ENCODE peak calls at places on chromosomes 12 and 14, in five cellular contexts. R is HepG2, K is HCT116, C is K562, T is H9. W is an unnamed sample.

GRCh38 chr14:93132472-93133065 is 16.8 kb upstream of the ITPK1 start:
- DNase-seq in R (peak), T (peak), C (peak), K (no peak), W (peak)

GRCh38 chr12:120230326-120230973 is 29.5 kb upstream of the RPLP0 start:
- DNase-seq in K (peak), R (peak), C (peak), T (peak), W (peak)

GRCh38 chr12:104549820-104550480 is 93.2 kb downstream of the CHST11 start:
- DNase-seq in R (no peak), C (no peak), K (peak), T (no peak), W (no peak)

GRCh38 chr12:530308-530707 is 70.6 kb downstream of the B4GALNT3 start:
- DNase-seq in C (no peak), K (no peak), R (no peak), T (no peak), W (no peak)

GRCh38 chr12:108568653-108569154 is 6.3 kb downstream of the ISCU start:
- DNase-seq in T (no peak), C (no peak), K (no peak), R (no peak), W (peak)

GRCh38 chr12:69070319-69071090 is 137.5 kb upstream of the CPM start:
- DNase-seq in T (peak), C (peak), K (peak), R (peak), W (peak)

GRCh38 chr12:60421741-60422140 is 825.9 kb downstream of the SLC16A7 start:
- DNase-seq in K (no peak), C (no peak), T (no peak), R (no peak), W (no peak)

GRCh38 chr12:30769802-30770201 is 15.1 kb upstream of the CAPRIN2 start:
- DNase-seq in K (no peak), T (no peak), C (no peak), R (no peak), W (no peak)

GRCh38 chr14:38022775-38023174 is 184.9 kb upstream of the SSTR1 start:
- DNase-seq in K (no peak), R (no peak), T (no peak), C (no peak), W (no peak)

GRCh38 chr12:25883026-25883928 is 75.2 kb upstream of the RASSF8 start:
- DNase-seq in C (no peak), K (no peak), R (no peak), T (no peak), W (no peak)

GRCh38 chr14:68530443-68530842 is 262.4 kb downstream of the ZFP36L1 start:
- DNase-seq in R (no peak), K (no peak), C (no peak), T (no peak), W (no peak)

GRCh38 chr14:67618617-67619063 is 1.1 kb upstream of the ARG2 start:
- DNase-seq in C (peak), T (no peak), R (peak), K (no peak), W (peak)

GRCh38 chr14:68627050-68627867 is 165.6 kb downstream of the ZFP36L1 start:
- DNase-seq in C (no peak), K (no peak), T (no peak), R (peak), W (peak)

GRCh38 chr12:65204886-65205525 is 35.6 kb downstream of the LEMD3 start:
- DNase-seq in C (no peak), T (no peak), K (no peak), R (no peak), W (no peak)

GRCh38 chr14:65847065-65847847 is 434.7 kb downstream of the FUT8 start:
- DNase-seq in T (no peak), K (no peak), R (no peak), C (no peak), W (peak)

GRCh38 chr14:32039401-32039800 is 37.7 kb upstream of the ARHGAP5 start:
- DNase-seq in K (no peak), R (no peak), T (no peak), C (no peak), W (no peak)

GRCh38 chr12:39157696-39158342 is 252.4 kb upstream of the CPNE8 start:
- DNase-seq in C (no peak), K (no peak), R (no peak), T (no peak), W (no peak)

GRCh38 chr14:50658203-50658602 is 9.9 kb downstream of the SAV1 start:
- DNase-seq in K (no peak), T (no peak), C (no peak), R (no peak), W (no peak)

DNA sequence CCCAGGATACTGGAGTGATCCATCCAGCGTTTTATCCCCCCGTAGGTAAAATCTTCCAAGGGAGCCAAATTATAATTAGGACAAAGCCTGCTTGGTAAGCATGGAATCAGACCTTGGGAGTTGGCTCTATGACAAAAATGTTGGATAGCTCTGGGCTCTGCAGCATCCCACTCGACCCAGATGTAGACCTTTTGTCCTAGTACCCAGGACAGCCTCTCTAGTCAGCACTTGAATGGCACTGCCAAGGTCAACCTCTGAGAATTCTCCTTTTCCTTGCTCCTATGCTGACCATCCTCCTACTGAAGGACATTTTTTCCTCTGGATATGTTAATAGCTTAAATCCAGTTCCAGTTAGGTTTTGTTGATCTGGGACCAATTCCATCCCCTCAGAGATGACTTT is 104.7 kb upstream of the SLC35F4 start:
- DNase-seq in K (no peak), R (no peak), T (no peak), C (no peak), W (no peak)
- TF ChIP-seq CTCF in K (no peak), R (no peak), T (no peak), C (no peak), W (no peak)

DNA sequence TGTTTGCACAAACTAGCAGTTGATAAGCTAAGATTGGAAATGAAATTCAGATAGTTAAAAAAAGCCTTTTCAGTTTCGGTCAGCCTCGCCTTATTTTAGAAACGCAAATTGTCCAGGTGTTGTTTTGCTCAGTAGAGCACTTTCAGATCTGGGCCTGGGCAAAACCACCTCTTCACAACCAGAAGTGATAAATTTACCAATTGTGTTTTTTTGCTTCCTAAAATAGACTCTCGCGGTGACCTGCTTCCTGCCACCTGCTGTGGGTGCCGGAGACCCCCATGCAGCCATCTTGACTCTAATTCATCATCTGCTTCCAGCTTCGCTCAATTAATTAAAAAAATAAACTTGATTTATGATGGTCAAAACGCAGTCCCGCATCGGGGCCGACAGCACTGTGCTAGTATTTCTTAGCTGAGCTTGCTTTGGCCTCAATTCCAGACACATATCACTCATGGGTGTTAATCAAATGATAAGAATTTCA is 335.6 kb downstream of the TMEM121 start:
- DNase-seq in C (no peak), T (no peak), K (no peak), R (no peak), W (no peak)
- H3K9ac ChIP-seq in C (no peak), T (no peak), K (no peak), R (no peak), W (no peak)

GRCh38 chr14:85534435-85534834 is 4.5 kb downstream of the FLRT2 start:
- DNase-seq in C (no peak), R (no peak), K (no peak), T (peak), W (no peak)
- H3K27ac ChIP-seq in C (no peak), R (no peak), K (no peak), T (no peak), W (no peak)

GRCh38 chr12:6471992-6472366 is 1.5 kb upstream of the VAMP1 start:
- DNase-seq in T (no peak), C (no peak), R (no peak), K (no peak), W (no peak)

GRCh38 chr12:6469092-6469491 is 1.4 kb downstream of the VAMP1 start:
- DNase-seq in R (no peak), C (no peak), K (no peak), T (no peak), W (no peak)

GRCh38 chr12:6468283-6468575 is 2.2 kb downstream of the VAMP1 start:
- DNase-seq in K (no peak), C (no peak), T (no peak), R (peak), W (no peak)

GRCh38 chr12:6470375-6471163 is at the start of gene VAMP1:
- DNase-seq in C (peak), T (peak), R (peak), K (peak), W (peak)

DNA sequence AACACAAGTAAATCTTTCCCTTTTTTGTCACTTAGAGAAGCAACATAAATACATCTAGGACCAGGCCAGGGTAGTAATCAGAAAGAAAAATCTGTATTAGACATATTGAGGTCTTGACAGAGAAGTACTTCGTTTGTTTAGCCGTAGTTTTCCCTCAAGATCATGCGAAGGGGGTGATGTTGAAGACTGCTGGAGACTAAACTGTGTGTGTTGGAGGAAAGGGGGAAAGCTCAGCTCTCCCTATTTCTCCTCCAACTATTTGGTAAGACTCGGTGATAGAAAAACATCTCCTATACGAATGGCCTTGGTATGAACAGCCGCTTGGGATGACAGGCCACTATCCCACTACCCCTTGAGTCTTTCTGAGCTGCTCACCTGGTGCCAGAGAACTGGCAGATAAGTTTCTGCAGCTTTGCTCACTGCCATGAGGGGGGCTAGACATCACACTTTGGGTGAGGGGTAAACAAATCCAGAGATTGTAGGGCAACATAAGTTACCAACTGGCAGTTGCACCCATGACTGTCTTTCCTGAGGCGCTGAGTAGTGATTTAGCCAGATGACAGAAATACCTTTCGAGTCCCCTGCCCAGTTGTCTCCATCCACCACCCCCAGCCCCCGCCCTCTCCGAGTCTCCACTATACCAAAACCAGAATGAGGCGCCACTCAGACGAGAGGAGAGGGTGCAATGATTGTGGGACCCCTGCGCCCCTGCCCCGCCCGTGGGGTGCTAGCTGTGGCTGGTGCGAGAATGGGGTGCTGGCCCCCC is 685 bp downstream of the VAMP1 start:
- DNase-seq in C (no peak), R (no peak), T (no peak), K (no peak), W (no peak)
- TF ChIP-seq CTCF in C (no peak), R (no peak), T (no peak), K (no peak), W (no peak)

DNA sequence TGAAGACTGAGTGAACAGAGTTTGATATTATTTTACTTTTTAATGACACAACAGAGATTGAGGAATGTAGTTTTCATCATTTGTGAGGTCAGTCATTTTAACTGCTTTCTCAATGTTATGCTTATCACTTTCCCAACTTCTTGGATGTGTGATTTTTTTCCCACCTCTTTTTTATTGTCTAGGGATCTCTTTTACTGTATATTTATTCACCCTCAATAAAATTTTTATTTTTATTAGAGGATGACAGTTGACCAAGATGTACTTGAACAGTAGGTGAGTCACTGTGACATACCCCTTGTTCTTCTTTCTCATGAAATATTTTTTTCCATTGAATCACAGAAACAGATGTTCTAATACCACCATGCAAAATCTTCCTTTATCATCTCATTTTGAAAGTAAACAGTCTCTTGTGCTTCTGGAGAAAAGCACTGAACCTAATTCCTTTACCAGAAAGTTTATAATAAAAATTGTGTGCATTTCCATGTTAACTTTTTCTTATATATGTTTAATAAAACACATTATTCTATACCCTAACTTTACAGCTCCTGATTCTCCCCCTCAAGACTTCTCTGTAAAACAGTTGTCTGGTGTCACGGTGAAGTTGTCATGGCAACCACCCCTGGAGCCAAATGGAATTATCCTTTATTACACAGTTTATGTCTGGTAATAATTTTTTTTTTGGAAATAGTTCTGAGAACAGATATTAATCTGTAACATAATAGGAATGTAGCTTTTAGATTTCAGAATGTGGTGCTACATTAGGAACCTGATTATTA is 65.9 kb downstream of the PTPRQ start:
- DNase-seq in R (no peak), T (no peak), K (no peak), C (no peak), W (no peak)
- H3K9ac ChIP-seq in R (no peak), T (no peak), K (no peak), C (no peak), W (no peak)

GRCh38 chr12:48768736-48769135 is 20.2 kb downstream of the ADCY6 start:
- DNase-seq in K (no peak), R (no peak), T (no peak), C (no peak), W (no peak)

GRCh38 chr12:48771588-48772112 is 17.2 kb downstream of the ADCY6 start:
- DNase-seq in T (no peak), K (no peak), C (no peak), R (no peak), W (no peak)

GRCh38 chr12:48773686-48774085 is 15.2 kb downstream of the ADCY6 start:
- DNase-seq in R (no peak), T (no peak), C (no peak), K (no peak), W (no peak)

GRCh38 chr12:48768147-48768546 is 20.7 kb downstream of the ADCY6 start:
- DNase-seq in K (no peak), R (no peak), T (no peak), C (no peak), W (no peak)

GRCh38 chr12:48770756-48771155 is 18.1 kb downstream of the ADCY6 start:
- DNase-seq in K (no peak), C (no peak), R (no peak), T (no peak), W (no peak)
- H3K27ac ChIP-seq in K (no peak), C (no peak), R (no peak), T (no peak), W (no peak)

GRCh38 chr12:22670762-22671161 is 45.8 kb downstream of the ETNK1 start:
- DNase-seq in C (no peak), T (no peak), R (no peak), K (no peak), W (no peak)
- TF ChIP-seq CTCF in C (no peak), T (peak), R (no peak), K (peak), W (no peak)

GRCh38 chr12:75482636-75483035 is 2.1 kb downstream of the GLIPR1 start:
- DNase-seq in T (no peak), C (no peak), R (no peak), K (no peak), W (no peak)

GRCh38 chr12:75481774-75482173 is 1.2 kb downstream of the GLIPR1 start:
- DNase-seq in T (no peak), C (no peak), K (no peak), R (no peak), W (no peak)

GRCh38 chr12:75480469-75480949 is at the start of gene GLIPR1:
- DNase-seq in K (no peak), R (peak), C (no peak), T (no peak), W (peak)

GRCh38 chr12:75481013-75481705 is 604 bp downstream of the GLIPR1 start:
- DNase-seq in R (no peak), T (no peak), K (no peak), C (no peak), W (no peak)

GRCh38 chr12:75483411-75483810 is 2.9 kb downstream of the GLIPR1 start:
- DNase-seq in C (no peak), R (no peak), K (no peak), T (no peak), W (no peak)
- H3K9ac ChIP-seq in C (no peak), R (no peak), K (no peak), T (no peak), W (no peak)

GRCh38 chr12:97342130-97342529 is 120.5 kb upstream of the RMST start:
- DNase-seq in T (no peak), R (no peak), C (no peak), K (no peak), W (no peak)

GRCh38 chr12:97335093-97335492 is 127.5 kb upstream of the RMST start:
- DNase-seq in C (no peak), K (no peak), R (no peak), T (no peak), W (no peak)

GRCh38 chr12:97336896-97337751 is 125.5 kb upstream of the RMST start:
- DNase-seq in R (no peak), C (no peak), T (no peak), K (no peak), W (no peak)
- H3K27ac ChIP-seq in R (no peak), C (no peak), T (no peak), K (no peak), W (no peak)

DNA sequence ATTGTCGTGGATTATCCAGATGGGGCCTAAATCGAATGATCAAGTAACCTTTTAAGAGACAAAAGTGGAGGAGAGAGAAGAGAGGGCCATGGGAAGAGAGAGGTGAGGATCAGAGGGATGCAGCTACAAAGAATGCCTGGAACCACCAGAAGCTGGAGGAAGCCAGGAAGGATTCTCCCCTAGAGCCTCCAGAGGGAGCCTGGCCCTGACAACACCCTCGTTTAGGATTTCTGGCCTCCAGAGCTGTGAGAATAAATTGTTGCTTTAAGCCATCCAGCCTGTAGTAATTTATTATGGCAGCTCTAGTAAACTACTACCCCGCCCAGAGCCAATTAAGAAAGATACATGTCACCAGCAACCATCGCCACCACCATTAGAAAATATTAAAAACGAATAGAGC is 46.2 kb upstream of the GSC start:
- DNase-seq in R (no peak), K (no peak), T (peak), C (no peak), W (no peak)
- TF ChIP-seq CTCF in R (peak), K (peak), T (peak), C (no peak), W (no peak)

W was measured in colonic mucosa.